ENCODE peak calls at places on chromosome 9, in six cellular contexts. One of them, this sample, is unnamed.

GRCh38 chr9:36040271-36040925 is 3.7 kb downstream of the RECK start:
- DNase-seq in astrocyte of the hippocampus: no peak
- DNase-seq in NCI-H2081 treated with DMSO at 0.1 percent for 48 hours: no peak
- DNase-seq in fibroblast of the aortic adventitia: peak; percentile 83
- DNase-seq in myocyte: peak; percentile 33
- DNase-seq in suprapubic skin: no peak
- DNase-seq in this sample: no peak

GRCh38 chr9:129136446-129137049 is 25.3 kb downstream of the PTPA start:
- DNase-seq in NCI-H2081 treated with DMSO at 0.1 percent for 48 hours: no peak
- DNase-seq in suprapubic skin: no peak
- DNase-seq in astrocyte of the hippocampus: no peak
- DNase-seq in fibroblast of the aortic adventitia: no peak
- DNase-seq in myocyte: no peak
- DNase-seq in this sample: no peak

GRCh38 chr9:119836036-119836435 is 466.8 kb upstream of the BRINP1 start:
- DNase-seq in astrocyte of the hippocampus: peak; percentile 60
- DNase-seq in suprapubic skin: no peak
- DNase-seq in NCI-H2081 treated with DMSO at 0.1 percent for 48 hours: no peak
- DNase-seq in myocyte: no peak
- DNase-seq in fibroblast of the aortic adventitia: no peak
- DNase-seq in this sample: no peak

GRCh38 chr9:137723396-137724113 is 104.8 kb downstream of the EHMT1 start:
- DNase-seq in fibroblast of the aortic adventitia: no peak
- DNase-seq in NCI-H2081 treated with DMSO at 0.1 percent for 48 hours: no peak
- DNase-seq in myocyte: peak; percentile 30
- DNase-seq in astrocyte of the hippocampus: no peak
- DNase-seq in suprapubic skin: no peak
- DNase-seq in this sample: no peak

GRCh38 chr9:2700398-2700797 is 16.9 kb upstream of the KCNV2 start:
- DNase-seq in myocyte: no peak
- DNase-seq in fibroblast of the aortic adventitia: no peak
- DNase-seq in suprapubic skin: no peak
- DNase-seq in NCI-H2081 treated with DMSO at 0.1 percent for 48 hours: no peak
- DNase-seq in astrocyte of the hippocampus: no peak
- DNase-seq in this sample: no peak

GRCh38 chr9:82080265-82080664 is 91.7 kb downstream of the SPATA31D1 start:
- DNase-seq in fibroblast of the aortic adventitia: no peak
- DNase-seq in suprapubic skin: no peak
- DNase-seq in astrocyte of the hippocampus: no peak
- DNase-seq in myocyte: no peak
- DNase-seq in NCI-H2081 treated with DMSO at 0.1 percent for 48 hours: no peak
- DNase-seq in this sample: no peak

GRCh38 chr9:22088372-22089063 is 79.4 kb upstream of the CDKN2B start:
- DNase-seq in astrocyte of the hippocampus: no peak
- DNase-seq in myocyte: peak; percentile 60
- DNase-seq in fibroblast of the aortic adventitia: no peak
- DNase-seq in NCI-H2081 treated with DMSO at 0.1 percent for 48 hours: no peak
- DNase-seq in suprapubic skin: no peak
- DNase-seq in this sample: no peak

GRCh38 chr9:651372-651771 is 190.1 kb upstream of the DMRT1 start:
- DNase-seq in suprapubic skin: no peak
- DNase-seq in NCI-H2081 treated with DMSO at 0.1 percent for 48 hours: no peak
- DNase-seq in fibroblast of the aortic adventitia: no peak
- DNase-seq in myocyte: no peak
- DNase-seq in astrocyte of the hippocampus: no peak
- DNase-seq in this sample: no peak

GRCh38 chr9:134837529-134837928 is 43.1 kb upstream of the FCN2 start:
- DNase-seq in astrocyte of the hippocampus: no peak
- DNase-seq in myocyte: no peak
- DNase-seq in suprapubic skin: no peak
- DNase-seq in NCI-H2081 treated with DMSO at 0.1 percent for 48 hours: no peak
- DNase-seq in fibroblast of the aortic adventitia: no peak
- DNase-seq in this sample: no peak

GRCh38 chr9:36164989-36165388 is 4.2 kb upstream of the CCIN start:
- DNase-seq in myocyte: no peak
- DNase-seq in NCI-H2081 treated with DMSO at 0.1 percent for 48 hours: no peak
- DNase-seq in suprapubic skin: no peak
- DNase-seq in fibroblast of the aortic adventitia: no peak
- DNase-seq in astrocyte of the hippocampus: no peak
- DNase-seq in this sample: no peak

GRCh38 chr9:106761493-106761892 is 101.5 kb upstream of the ZNF462 start:
- DNase-seq in suprapubic skin: no peak
- DNase-seq in myocyte: no peak
- DNase-seq in NCI-H2081 treated with DMSO at 0.1 percent for 48 hours: no peak
- DNase-seq in fibroblast of the aortic adventitia: no peak
- DNase-seq in astrocyte of the hippocampus: no peak
- DNase-seq in this sample: no peak

GRCh38 chr9:120539951-120540350 is 40.0 kb downstream of the CDK5RAP2 start:
- DNase-seq in NCI-H2081 treated with DMSO at 0.1 percent for 48 hours: no peak
- DNase-seq in suprapubic skin: no peak
- DNase-seq in myocyte: no peak
- DNase-seq in astrocyte of the hippocampus: no peak
- DNase-seq in fibroblast of the aortic adventitia: peak; percentile 8
- DNase-seq in this sample: no peak

GRCh38 chr9:88661759-88662158 is 126.8 kb downstream of the NXNL2 start:
- DNase-seq in fibroblast of the aortic adventitia: no peak
- DNase-seq in myocyte: no peak
- DNase-seq in NCI-H2081 treated with DMSO at 0.1 percent for 48 hours: no peak
- DNase-seq in suprapubic skin: no peak
- DNase-seq in astrocyte of the hippocampus: no peak
- DNase-seq in this sample: no peak